ENCODE peak calls at places on chromosomes 16 and 17, in six cellular contexts. H is endothelial cell, Z is T-helper 1 cell, S is left cardiac atrium, P is PC-3, A is NCI-H2081. F is an unnamed sample.

GRCh38 chr16:52117171-52117570 is 429.8 kb downstream of the TOX3 start:
- DNase-seq in A (no peak), P (no peak), S (no peak), Z (no peak), H (no peak), F (no peak)

GRCh38 chr17:64320613-64321553 is 57.8 kb upstream of the TEX2 start:
- DNase-seq in P (peak; percentile 98), Z (peak; percentile 44), H (peak; percentile 65), A (peak; percentile 83), S (peak; percentile 60), F (peak; percentile 58)

GRCh38 chr17:75277664-75278071 is 6.6 kb upstream of the MIF4GD start:
- DNase-seq in Z (no peak), H (no peak), A (no peak), P (peak; percentile 34), S (no peak), F (no peak)

GRCh38 chr17:77948690-77949114 is 9.8 kb upstream of the TNRC6C start:
- DNase-seq in S (no peak), P (peak; percentile 48), H (peak; percentile 26), Z (no peak), A (no peak), F (no peak)

GRCh38 chr16:84143784-84144199 is 1.2 kb downstream of the HSDL1 start:
- DNase-seq in H (no peak), P (no peak), A (no peak), S (no peak), Z (no peak), F (no peak)

GRCh38 chr16:4266372-4266771 is 6.5 kb downstream of the TFAP4 start:
- DNase-seq in Z (no peak), H (no peak), S (no peak), P (peak; percentile 21), A (peak; percentile 6), F (no peak)

GRCh38 chr17:62628845-62629555 is 1.5 kb downstream of the MRC2 start:
- DNase-seq in P (no peak), S (peak; percentile 62), H (no peak), A (no peak), Z (no peak), F (no peak)

GRCh38 chr17:83062011-83062817 is 17.2 kb upstream of the METRNL start:
- DNase-seq in H (no peak), S (peak; percentile 10), A (no peak), Z (no peak), P (no peak), F (no peak)

GRCh38 chr16:70257391-70257790 is 5.7 kb upstream of the EXOSC6 start:
- DNase-seq in S (no peak), H (no peak), Z (no peak), P (no peak), A (no peak), F (no peak)

GRCh38 chr16:8712589-8713361 is 38.4 kb downstream of the ABAT start:
- DNase-seq in Z (no peak), P (no peak), A (peak; percentile 54), S (no peak), H (no peak), F (no peak)

GRCh38 chr17:40491486-40491885 is 9.9 kb downstream of the TNS4 start:
- DNase-seq in Z (no peak), A (no peak), P (no peak), H (no peak), S (no peak), F (no peak)

GRCh38 chr17:44043326-44043725 is 23.1 kb downstream of the LSM12 start:
- DNase-seq in Z (no peak), P (no peak), H (no peak), S (peak; percentile 42), A (no peak), F (no peak)

GRCh38 chr16:88736088-88736487 is 29.8 kb downstream of the CTU2 start:
- DNase-seq in A (no peak), Z (no peak), P (no peak), H (no peak), S (no peak), F (no peak)

GRCh38 chr17:27471321-27472269 is 15.3 kb downstream of the KSR1 start:
- DNase-seq in Z (peak; percentile 89), A (no peak), H (no peak), P (no peak), S (no peak), F (peak; percentile 44)

GRCh38 chr16:12998376-12999085 is 97.1 kb downstream of the SHISA9 start:
- DNase-seq in S (no peak), A (no peak), P (no peak), Z (no peak), H (no peak), F (no peak)

GRCh38 chr16:82195917-82196494 is 26.0 kb upstream of the MPHOSPH6 start:
- DNase-seq in P (no peak), H (no peak), Z (no peak), S (no peak), A (peak; percentile 12), F (no peak)

GRCh38 chr17:69430488-69430887 is 16.0 kb downstream of the MAP2K6 start:
- DNase-seq in S (no peak), P (no peak), H (no peak), A (no peak), Z (no peak), F (no peak)

GRCh38 chr16:3960049-3960809 is 79.7 kb upstream of the CREBBP start:
- DNase-seq in A (peak; percentile 46), P (no peak), Z (no peak), H (no peak), S (no peak), F (no peak)

GRCh38 chr17:73255671-73256181 is 6.0 kb downstream of the CPSF4L start:
- DNase-seq in S (peak; percentile 43), Z (peak; percentile 38), A (peak; percentile 25), H (peak; percentile 66), P (peak; percentile 78), F (peak; percentile 41)

GRCh38 chr16:21302454-21302853 is 24.4 kb upstream of the CRYM start:
- DNase-seq in P (no peak), S (no peak), H (no peak), Z (no peak), A (no peak), F (no peak)

GRCh38 chr17:75633484-75634375 is 496 bp downstream of the SMIM5 start:
- DNase-seq in S (peak; percentile 91), H (peak; percentile 91), P (peak; percentile 98), A (peak; percentile 94), Z (peak; percentile 40), F (peak; percentile 29)

GRCh38 chr16:47058295-47059086 is 85.0 kb upstream of the DNAJA2 start:
- DNase-seq in S (peak; percentile 57), H (no peak), Z (no peak), P (no peak), A (peak; percentile 24), F (no peak)

GRCh38 chr17:3602499-3602898 is 6.7 kb downstream of the TRPV1 start:
- DNase-seq in S (peak; percentile 21), A (no peak), H (no peak), Z (peak; percentile 36), P (no peak), F (peak; percentile 5)

GRCh38 chr16:86975445-86975844 is 341.7 kb downstream of the C16orf95 start:
- DNase-seq in A (no peak), Z (no peak), S (no peak), P (peak; percentile 78), H (peak; percentile 46), F (no peak)

GRCh38 chr16:82051656-82052055 is 16.6 kb downstream of the HSD17B2 start:
- DNase-seq in A (no peak), H (no peak), Z (no peak), P (no peak), S (no peak), F (no peak)

GRCh38 chr17:16534236-16534635 is 34.8 kb downstream of the ZNF287 start:
- DNase-seq in A (no peak), S (no peak), H (no peak), Z (no peak), P (no peak), F (no peak)

GRCh38 chr17:79803997-79804855 is 7.3 kb upstream of the CBX8 start:
- DNase-seq in Z (peak; percentile 82), H (no peak), P (no peak), S (no peak), A (no peak), F (no peak)

GRCh38 chr16:75244844-75245758 is 6.3 kb downstream of the BCAR1 start:
- DNase-seq in P (peak; percentile 94), H (peak; percentile 79), Z (no peak), S (peak; percentile 89), A (no peak), F (no peak)

F was measured in effector memory CD8-positive, alpha-beta T cell.